ENCODE peak calls at places on chromosomes 3 and 15, in ten cellular contexts. One of them, this sample, is unnamed.

GRCh38 chr3:13812039-13812438 is 67.8 kb downstream of the WNT7A start:
- DNase-seq in AG10803: no peak
- DNase-seq in ovary: no peak
- DNase-seq in tibial nerve: no peak
- DNase-seq in left ventricle myocardium inferior: no peak
- DNase-seq in kidney: peak; percentile 64
- DNase-seq in A673: no peak
- DNase-seq in tibial artery: no peak
- DNase-seq in psoas muscle: no peak
- DNase-seq in lower lobe of right lung: no peak
- DNase-seq in this sample: no peak

GRCh38 chr3:197219627-197220026 is 78.8 kb downstream of the DLG1 start:
- DNase-seq in left ventricle myocardium inferior: no peak
- DNase-seq in tibial artery: no peak
- DNase-seq in kidney: no peak
- DNase-seq in psoas muscle: no peak
- DNase-seq in ovary: no peak
- DNase-seq in tibial nerve: no peak
- DNase-seq in AG10803: no peak
- DNase-seq in A673: no peak
- DNase-seq in lower lobe of right lung: no peak
- DNase-seq in this sample: no peak

GRCh38 chr15:91924842-91925495 is 71.5 kb downstream of the SLCO3A1 start:
- DNase-seq in AG10803: no peak
- DNase-seq in tibial artery: no peak
- DNase-seq in psoas muscle: no peak
- DNase-seq in lower lobe of right lung: no peak
- DNase-seq in kidney: no peak
- DNase-seq in tibial nerve: no peak
- DNase-seq in left ventricle myocardium inferior: no peak
- DNase-seq in ovary: no peak
- DNase-seq in A673: no peak
- DNase-seq in this sample: no peak

GRCh38 chr15:47066386-47066785 is 650.9 kb upstream of the SEMA6D start:
- DNase-seq in tibial artery: no peak
- DNase-seq in left ventricle myocardium inferior: no peak
- DNase-seq in tibial nerve: no peak
- DNase-seq in psoas muscle: no peak
- DNase-seq in ovary: no peak
- DNase-seq in kidney: no peak
- DNase-seq in AG10803: no peak
- DNase-seq in A673: no peak
- DNase-seq in lower lobe of right lung: no peak
- DNase-seq in this sample: no peak

GRCh38 chr15:71349336-71349735 is 234.1 kb downstream of the THSD4 start:
- DNase-seq in tibial nerve: no peak
- DNase-seq in left ventricle myocardium inferior: no peak
- DNase-seq in kidney: no peak
- DNase-seq in tibial artery: no peak
- DNase-seq in lower lobe of right lung: no peak
- DNase-seq in A673: no peak
- DNase-seq in ovary: no peak
- DNase-seq in AG10803: no peak
- DNase-seq in psoas muscle: no peak
- DNase-seq in this sample: no peak

GRCh38 chr3:66851894-66852613 is 146.1 kb upstream of the KBTBD8 start:
- DNase-seq in left ventricle myocardium inferior: no peak
- DNase-seq in AG10803: no peak
- DNase-seq in A673: no peak
- DNase-seq in ovary: no peak
- DNase-seq in lower lobe of right lung: no peak
- DNase-seq in kidney: no peak
- DNase-seq in tibial artery: no peak
- DNase-seq in tibial nerve: no peak
- DNase-seq in psoas muscle: no peak
- DNase-seq in this sample: no peak

GRCh38 chr3:178778579-178778978 is 242.3 kb downstream of the KCNMB2 start:
- DNase-seq in kidney: no peak
- DNase-seq in lower lobe of right lung: no peak
- DNase-seq in left ventricle myocardium inferior: no peak
- DNase-seq in tibial artery: no peak
- DNase-seq in ovary: no peak
- DNase-seq in psoas muscle: no peak
- DNase-seq in AG10803: no peak
- DNase-seq in tibial nerve: no peak
- DNase-seq in A673: no peak
- DNase-seq in this sample: no peak

GRCh38 chr3:123877466-123877865 is 6.7 kb downstream of the MYLK start:
- DNase-seq in psoas muscle: no peak
- DNase-seq in ovary: no peak
- DNase-seq in AG10803: no peak
- DNase-seq in kidney: no peak
- DNase-seq in tibial nerve: no peak
- DNase-seq in lower lobe of right lung: no peak
- DNase-seq in left ventricle myocardium inferior: no peak
- DNase-seq in A673: no peak
- DNase-seq in tibial artery: no peak
- DNase-seq in this sample: no peak

GRCh38 chr15:51829360-51830278 is at the start of gene TMOD3:
- DNase-seq in A673: peak; percentile 95
- DNase-seq in tibial artery: peak; percentile 92
- DNase-seq in ovary: peak; percentile 95
- DNase-seq in psoas muscle: peak; percentile 95
- DNase-seq in lower lobe of right lung: peak; percentile 95
- DNase-seq in left ventricle myocardium inferior: peak; percentile 94
- DNase-seq in kidney: peak; percentile 96
- DNase-seq in AG10803: peak; percentile 82
- DNase-seq in tibial nerve: peak; percentile 93
- DNase-seq in this sample: peak; percentile 95
- TF ChIP-seq CTCF in A673: no peak
- TF ChIP-seq CTCF in tibial artery: no peak
- TF ChIP-seq CTCF in ovary: no peak
- TF ChIP-seq CTCF in psoas muscle: no peak
- TF ChIP-seq CTCF in lower lobe of right lung: no peak
- TF ChIP-seq CTCF in left ventricle myocardium inferior: peak; percentile 21
- TF ChIP-seq CTCF in kidney: no peak
- TF ChIP-seq CTCF in AG10803: no peak
- TF ChIP-seq CTCF in tibial nerve: no peak
- TF ChIP-seq CTCF in this sample: peak; percentile 4

GRCh38 chr3:125960456-125961288 is 8.3 kb upstream of the ROPN1B start:
- DNase-seq in tibial artery: no peak
- DNase-seq in kidney: peak; percentile 49
- DNase-seq in left ventricle myocardium inferior: no peak
- DNase-seq in A673: no peak
- DNase-seq in lower lobe of right lung: no peak
- DNase-seq in psoas muscle: no peak
- DNase-seq in ovary: no peak
- DNase-seq in AG10803: no peak
- DNase-seq in tibial nerve: no peak
- DNase-seq in this sample: no peak
- H3K4me3 ChIP-seq in tibial artery: no peak overlapping the region
- H3K4me3 ChIP-seq in kidney: no peak overlapping the region
- H3K4me3 ChIP-seq in left ventricle myocardium inferior: no peak overlapping the region
- H3K4me3 ChIP-seq in A673: no peak overlapping the region
- H3K4me3 ChIP-seq in lower lobe of right lung: no peak overlapping the region
- H3K4me3 ChIP-seq in psoas muscle: no peak overlapping the region
- H3K4me3 ChIP-seq in ovary: no peak overlapping the region
- H3K4me3 ChIP-seq in AG10803: no peak overlapping the region
- H3K4me3 ChIP-seq in tibial nerve: no peak overlapping the region
- H3K4me3 ChIP-seq in this sample: no peak overlapping the region

GRCh38 chr15:44370830-44371229 is 56.6 kb upstream of the CTDSPL2 start:
- DNase-seq in lower lobe of right lung: no peak
- DNase-seq in AG10803: no peak
- DNase-seq in psoas muscle: no peak
- DNase-seq in tibial nerve: no peak
- DNase-seq in tibial artery: no peak
- DNase-seq in kidney: no peak
- DNase-seq in A673: no peak
- DNase-seq in ovary: no peak
- DNase-seq in left ventricle myocardium inferior: no peak
- DNase-seq in this sample: no peak
- TF ChIP-seq CTCF in lower lobe of right lung: no peak
- TF ChIP-seq CTCF in AG10803: no peak
- TF ChIP-seq CTCF in psoas muscle: no peak
- TF ChIP-seq CTCF in tibial nerve: no peak
- TF ChIP-seq CTCF in tibial artery: no peak
- TF ChIP-seq CTCF in kidney: no peak
- TF ChIP-seq CTCF in A673: no peak
- TF ChIP-seq CTCF in ovary: no peak
- TF ChIP-seq CTCF in left ventricle myocardium inferior: no peak
- TF ChIP-seq CTCF in this sample: no peak

DNA sequence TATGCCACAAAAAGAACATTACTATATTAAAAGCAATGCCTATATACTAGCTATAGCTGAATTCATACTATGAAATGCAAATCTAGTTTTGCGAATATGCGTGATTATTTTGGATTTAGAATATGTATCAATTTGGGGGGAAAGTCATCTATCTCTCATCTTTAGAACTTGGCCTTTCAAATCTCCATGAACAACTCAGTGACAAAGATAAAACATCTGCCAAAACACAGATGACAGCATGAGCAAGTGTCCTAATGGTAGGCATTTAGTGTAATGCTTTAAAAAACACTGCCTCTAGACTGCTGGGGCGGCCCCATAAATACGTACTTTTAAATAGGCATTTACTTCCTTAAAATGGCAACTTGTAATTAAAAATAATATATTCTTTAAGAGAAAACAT is 2.7 kb downstream of the CD47 start:
- DNase-seq in tibial nerve: no peak
- DNase-seq in kidney: no peak
- DNase-seq in left ventricle myocardium inferior: no peak
- DNase-seq in A673: no peak
- DNase-seq in ovary: no peak
- DNase-seq in psoas muscle: no peak
- DNase-seq in lower lobe of right lung: no peak
- DNase-seq in tibial artery: no peak
- DNase-seq in AG10803: no peak
- DNase-seq in this sample: no peak
- H3K4me3 ChIP-seq in tibial nerve: no peak overlapping the region
- H3K4me3 ChIP-seq in kidney: no peak overlapping the region
- H3K4me3 ChIP-seq in left ventricle myocardium inferior: peak overlapping the region; percentile 95
- H3K4me3 ChIP-seq in A673: peak overlapping the region; percentile 22
- H3K4me3 ChIP-seq in ovary: no peak overlapping the region
- H3K4me3 ChIP-seq in psoas muscle: peak overlapping the region; percentile 91
- H3K4me3 ChIP-seq in lower lobe of right lung: peak overlapping the region; percentile 79
- H3K4me3 ChIP-seq in tibial artery: peak overlapping the region; percentile 84
- H3K4me3 ChIP-seq in AG10803: peak overlapping the region; percentile 15
- H3K4me3 ChIP-seq in this sample: no peak overlapping the region

DNA sequence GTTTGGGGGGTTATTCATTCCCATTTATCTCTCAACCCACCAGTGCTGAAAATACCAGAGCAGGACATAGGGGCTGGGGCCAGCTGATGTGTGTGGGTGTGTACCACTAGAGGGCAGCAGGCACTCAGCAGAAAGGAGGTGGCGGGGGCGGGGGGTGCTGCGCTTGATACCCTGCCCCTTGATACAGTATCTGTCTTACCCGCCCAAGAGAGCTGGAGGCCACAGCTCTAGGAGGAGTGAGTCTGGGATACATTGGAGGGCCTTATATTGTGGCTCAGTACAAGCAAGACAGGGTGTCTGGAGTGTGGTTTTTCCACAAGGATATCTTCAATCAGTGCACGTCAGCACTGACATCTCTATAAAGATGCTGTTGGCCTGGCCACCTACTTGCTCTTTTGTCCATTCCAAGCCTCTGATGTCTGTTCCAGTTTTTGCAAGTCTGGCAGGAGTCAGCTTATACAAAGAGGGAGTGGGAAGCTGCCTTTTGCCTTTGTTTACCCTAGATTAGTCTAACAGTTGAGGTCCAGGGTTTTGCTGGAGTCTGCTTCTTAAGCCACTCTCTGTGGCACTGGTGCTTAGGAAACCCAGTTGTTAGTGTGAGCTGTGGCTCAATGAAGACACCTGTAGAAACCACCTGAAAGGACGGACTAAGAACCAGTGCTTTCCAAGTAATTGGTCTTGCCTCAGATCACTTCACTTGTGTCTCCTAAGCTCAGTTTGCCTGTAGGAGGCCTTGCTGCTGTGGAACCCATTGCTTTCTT is 1.5 kb upstream of the RBM15B start:
- DNase-seq in tibial artery: peak; percentile 40
- DNase-seq in left ventricle myocardium inferior: peak; percentile 50
- DNase-seq in A673: peak; percentile 58
- DNase-seq in psoas muscle: peak; percentile 65
- DNase-seq in AG10803: peak; percentile 46
- DNase-seq in lower lobe of right lung: peak; percentile 73
- DNase-seq in kidney: peak; percentile 78
- DNase-seq in ovary: no peak
- DNase-seq in tibial nerve: peak; percentile 32
- DNase-seq in this sample: peak; percentile 69
- TF ChIP-seq CTCF in tibial artery: peak; percentile 44
- TF ChIP-seq CTCF in left ventricle myocardium inferior: peak; percentile 82
- TF ChIP-seq CTCF in A673: peak; percentile 70
- TF ChIP-seq CTCF in psoas muscle: peak; percentile 62
- TF ChIP-seq CTCF in AG10803: peak; percentile 76
- TF ChIP-seq CTCF in lower lobe of right lung: peak; percentile 67
- TF ChIP-seq CTCF in kidney: peak; percentile 71
- TF ChIP-seq CTCF in ovary: no peak
- TF ChIP-seq CTCF in tibial nerve: peak; percentile 69
- TF ChIP-seq CTCF in this sample: peak; percentile 87